ENCODE peak calls at places on chromosomes 6 and 20, in six cellular contexts. One of them, this sample, is unnamed.

GRCh38 chr6:146224449-146224848 is 195.6 kb downstream of the GRM1 start:
- DNase-seq in activated CD8-positive, alpha-beta T cell treated with anti-CD3 and anti-CD28 coated beads for 36 hours: no peak
- DNase-seq in cardiac muscle cell: peak
- DNase-seq in non-pigmented ciliary epithelial cell: no peak
- DNase-seq in naive thymus-derived CD8-positive, alpha-beta T cell: no peak
- DNase-seq in activated effector memory CD4-positive, alpha-beta T cell treated with anti-CD3 and anti-CD28 coated beads, Interleukin-2, amount 50 U/mL, for 16 hours: no peak
- DNase-seq in this sample: no peak

GRCh38 chr6:28000351-28001045 is 43.5 kb downstream of the OR2B6 start:
- DNase-seq in activated CD8-positive, alpha-beta T cell treated with anti-CD3 and anti-CD28 coated beads for 36 hours: no peak
- DNase-seq in cardiac muscle cell: no peak
- DNase-seq in non-pigmented ciliary epithelial cell: no peak
- DNase-seq in naive thymus-derived CD8-positive, alpha-beta T cell: no peak
- DNase-seq in activated effector memory CD4-positive, alpha-beta T cell treated with anti-CD3 and anti-CD28 coated beads, Interleukin-2, amount 50 U/mL, for 16 hours: no peak
- DNase-seq in this sample: no peak

GRCh38 chr6:34536251-34536958 is 19.7 kb downstream of the SPDEF start:
- DNase-seq in activated CD8-positive, alpha-beta T cell treated with anti-CD3 and anti-CD28 coated beads for 36 hours: no peak
- DNase-seq in cardiac muscle cell: no peak
- DNase-seq in non-pigmented ciliary epithelial cell: no peak
- DNase-seq in naive thymus-derived CD8-positive, alpha-beta T cell: no peak
- DNase-seq in activated effector memory CD4-positive, alpha-beta T cell treated with anti-CD3 and anti-CD28 coated beads, Interleukin-2, amount 50 U/mL, for 16 hours: no peak
- DNase-seq in this sample: no peak

GRCh38 chr6:128415387-128415786 is 105.0 kb downstream of the PTPRK start:
- DNase-seq in activated CD8-positive, alpha-beta T cell treated with anti-CD3 and anti-CD28 coated beads for 36 hours: no peak
- DNase-seq in cardiac muscle cell: no peak
- DNase-seq in non-pigmented ciliary epithelial cell: no peak
- DNase-seq in naive thymus-derived CD8-positive, alpha-beta T cell: no peak
- DNase-seq in activated effector memory CD4-positive, alpha-beta T cell treated with anti-CD3 and anti-CD28 coated beads, Interleukin-2, amount 50 U/mL, for 16 hours: no peak
- DNase-seq in this sample: no peak

GRCh38 chr6:48213076-48213788 is 102.2 kb upstream of the PTCHD4 start:
- DNase-seq in activated CD8-positive, alpha-beta T cell treated with anti-CD3 and anti-CD28 coated beads for 36 hours: no peak
- DNase-seq in cardiac muscle cell: no peak
- DNase-seq in non-pigmented ciliary epithelial cell: no peak
- DNase-seq in naive thymus-derived CD8-positive, alpha-beta T cell: no peak
- DNase-seq in activated effector memory CD4-positive, alpha-beta T cell treated with anti-CD3 and anti-CD28 coated beads, Interleukin-2, amount 50 U/mL, for 16 hours: no peak
- DNase-seq in this sample: no peak

GRCh38 chr6:1346556-1347186 is 34.8 kb downstream of the FOXQ1 start:
- DNase-seq in activated CD8-positive, alpha-beta T cell treated with anti-CD3 and anti-CD28 coated beads for 36 hours: no peak
- DNase-seq in cardiac muscle cell: no peak
- DNase-seq in non-pigmented ciliary epithelial cell: no peak
- DNase-seq in naive thymus-derived CD8-positive, alpha-beta T cell: no peak
- DNase-seq in activated effector memory CD4-positive, alpha-beta T cell treated with anti-CD3 and anti-CD28 coated beads, Interleukin-2, amount 50 U/mL, for 16 hours: no peak
- DNase-seq in this sample: no peak

GRCh38 chr6:53585208-53585903 is 40.5 kb upstream of the GCLC start:
- DNase-seq in activated CD8-positive, alpha-beta T cell treated with anti-CD3 and anti-CD28 coated beads for 36 hours: no peak
- DNase-seq in cardiac muscle cell: no peak
- DNase-seq in non-pigmented ciliary epithelial cell: no peak
- DNase-seq in naive thymus-derived CD8-positive, alpha-beta T cell: no peak
- DNase-seq in activated effector memory CD4-positive, alpha-beta T cell treated with anti-CD3 and anti-CD28 coated beads, Interleukin-2, amount 50 U/mL, for 16 hours: no peak
- DNase-seq in this sample: no peak

GRCh38 chr6:4610256-4610655 is 165.9 kb upstream of the CDYL start:
- DNase-seq in activated CD8-positive, alpha-beta T cell treated with anti-CD3 and anti-CD28 coated beads for 36 hours: no peak
- DNase-seq in cardiac muscle cell: no peak
- DNase-seq in non-pigmented ciliary epithelial cell: peak
- DNase-seq in naive thymus-derived CD8-positive, alpha-beta T cell: no peak
- DNase-seq in activated effector memory CD4-positive, alpha-beta T cell treated with anti-CD3 and anti-CD28 coated beads, Interleukin-2, amount 50 U/mL, for 16 hours: no peak
- DNase-seq in this sample: no peak

GRCh38 chr6:56244528-56245253 is 2.7 kb downstream of the COL21A1 start:
- DNase-seq in activated CD8-positive, alpha-beta T cell treated with anti-CD3 and anti-CD28 coated beads for 36 hours: no peak
- DNase-seq in cardiac muscle cell: no peak
- DNase-seq in non-pigmented ciliary epithelial cell: no peak
- DNase-seq in naive thymus-derived CD8-positive, alpha-beta T cell: no peak
- DNase-seq in activated effector memory CD4-positive, alpha-beta T cell treated with anti-CD3 and anti-CD28 coated beads, Interleukin-2, amount 50 U/mL, for 16 hours: no peak
- DNase-seq in this sample: no peak

GRCh38 chr6:109526905-109527628 is 44.0 kb upstream of the ZBTB24 start:
- DNase-seq in activated CD8-positive, alpha-beta T cell treated with anti-CD3 and anti-CD28 coated beads for 36 hours: peak
- DNase-seq in cardiac muscle cell: peak
- DNase-seq in non-pigmented ciliary epithelial cell: peak
- DNase-seq in naive thymus-derived CD8-positive, alpha-beta T cell: peak
- DNase-seq in activated effector memory CD4-positive, alpha-beta T cell treated with anti-CD3 and anti-CD28 coated beads, Interleukin-2, amount 50 U/mL, for 16 hours: peak
- DNase-seq in this sample: peak

GRCh38 chr6:38176797-38177751 is 357.5 kb downstream of the ZFAND3 start:
- DNase-seq in activated CD8-positive, alpha-beta T cell treated with anti-CD3 and anti-CD28 coated beads for 36 hours: no peak
- DNase-seq in cardiac muscle cell: no peak
- DNase-seq in non-pigmented ciliary epithelial cell: no peak
- DNase-seq in naive thymus-derived CD8-positive, alpha-beta T cell: no peak
- DNase-seq in activated effector memory CD4-positive, alpha-beta T cell treated with anti-CD3 and anti-CD28 coated beads, Interleukin-2, amount 50 U/mL, for 16 hours: peak
- DNase-seq in this sample: no peak

GRCh38 chr6:127952831-127953230 is 52.0 kb upstream of the THEMIS start:
- DNase-seq in activated CD8-positive, alpha-beta T cell treated with anti-CD3 and anti-CD28 coated beads for 36 hours: no peak
- DNase-seq in cardiac muscle cell: no peak
- DNase-seq in non-pigmented ciliary epithelial cell: no peak
- DNase-seq in naive thymus-derived CD8-positive, alpha-beta T cell: no peak
- DNase-seq in activated effector memory CD4-positive, alpha-beta T cell treated with anti-CD3 and anti-CD28 coated beads, Interleukin-2, amount 50 U/mL, for 16 hours: no peak
- DNase-seq in this sample: no peak

GRCh38 chr6:15763827-15764226 is 101.0 kb upstream of the DTNBP1 start:
- DNase-seq in activated CD8-positive, alpha-beta T cell treated with anti-CD3 and anti-CD28 coated beads for 36 hours: peak
- DNase-seq in cardiac muscle cell: peak
- DNase-seq in non-pigmented ciliary epithelial cell: no peak
- DNase-seq in naive thymus-derived CD8-positive, alpha-beta T cell: no peak
- DNase-seq in activated effector memory CD4-positive, alpha-beta T cell treated with anti-CD3 and anti-CD28 coated beads, Interleukin-2, amount 50 U/mL, for 16 hours: no peak
- DNase-seq in this sample: no peak

GRCh38 chr20:11124849-11125505 is 451.2 kb upstream of the JAG1 start:
- DNase-seq in activated CD8-positive, alpha-beta T cell treated with anti-CD3 and anti-CD28 coated beads for 36 hours: no peak
- DNase-seq in cardiac muscle cell: no peak
- DNase-seq in non-pigmented ciliary epithelial cell: no peak
- DNase-seq in naive thymus-derived CD8-positive, alpha-beta T cell: no peak
- DNase-seq in activated effector memory CD4-positive, alpha-beta T cell treated with anti-CD3 and anti-CD28 coated beads, Interleukin-2, amount 50 U/mL, for 16 hours: no peak
- DNase-seq in this sample: no peak

GRCh38 chr6:16436550-16436949 is 198.2 kb downstream of the GMPR start:
- DNase-seq in activated CD8-positive, alpha-beta T cell treated with anti-CD3 and anti-CD28 coated beads for 36 hours: peak
- DNase-seq in cardiac muscle cell: no peak
- DNase-seq in non-pigmented ciliary epithelial cell: no peak
- DNase-seq in naive thymus-derived CD8-positive, alpha-beta T cell: peak
- DNase-seq in activated effector memory CD4-positive, alpha-beta T cell treated with anti-CD3 and anti-CD28 coated beads, Interleukin-2, amount 50 U/mL, for 16 hours: peak
- DNase-seq in this sample: no peak

GRCh38 chr20:20207872-20208271 is 155.5 kb downstream of the CFAP61 start:
- DNase-seq in activated CD8-positive, alpha-beta T cell treated with anti-CD3 and anti-CD28 coated beads for 36 hours: no peak
- DNase-seq in cardiac muscle cell: no peak
- DNase-seq in non-pigmented ciliary epithelial cell: no peak
- DNase-seq in naive thymus-derived CD8-positive, alpha-beta T cell: no peak
- DNase-seq in activated effector memory CD4-positive, alpha-beta T cell treated with anti-CD3 and anti-CD28 coated beads, Interleukin-2, amount 50 U/mL, for 16 hours: no peak
- DNase-seq in this sample: no peak

GRCh38 chr6:14123331-14124105 is 5.9 kb downstream of the CD83 start:
- DNase-seq in activated CD8-positive, alpha-beta T cell treated with anti-CD3 and anti-CD28 coated beads for 36 hours: no peak
- DNase-seq in cardiac muscle cell: no peak
- DNase-seq in non-pigmented ciliary epithelial cell: no peak
- DNase-seq in naive thymus-derived CD8-positive, alpha-beta T cell: no peak
- DNase-seq in activated effector memory CD4-positive, alpha-beta T cell treated with anti-CD3 and anti-CD28 coated beads, Interleukin-2, amount 50 U/mL, for 16 hours: no peak
- DNase-seq in this sample: no peak

GRCh38 chr20:32052792-32053362 is 835 bp downstream of the HCK start:
- DNase-seq in activated CD8-positive, alpha-beta T cell treated with anti-CD3 and anti-CD28 coated beads for 36 hours: no peak
- DNase-seq in cardiac muscle cell: no peak
- DNase-seq in non-pigmented ciliary epithelial cell: no peak
- DNase-seq in naive thymus-derived CD8-positive, alpha-beta T cell: no peak
- DNase-seq in activated effector memory CD4-positive, alpha-beta T cell treated with anti-CD3 and anti-CD28 coated beads, Interleukin-2, amount 50 U/mL, for 16 hours: no peak
- DNase-seq in this sample: no peak

GRCh38 chr6:48817714-48818113 is 645.3 kb downstream of the MMUT start:
- DNase-seq in activated CD8-positive, alpha-beta T cell treated with anti-CD3 and anti-CD28 coated beads for 36 hours: no peak
- DNase-seq in cardiac muscle cell: no peak
- DNase-seq in non-pigmented ciliary epithelial cell: no peak
- DNase-seq in naive thymus-derived CD8-positive, alpha-beta T cell: no peak
- DNase-seq in activated effector memory CD4-positive, alpha-beta T cell treated with anti-CD3 and anti-CD28 coated beads, Interleukin-2, amount 50 U/mL, for 16 hours: no peak
- DNase-seq in this sample: no peak

GRCh38 chr6:125584468-125584939 is 164.9 kb upstream of the HEY2 start:
- DNase-seq in activated CD8-positive, alpha-beta T cell treated with anti-CD3 and anti-CD28 coated beads for 36 hours: no peak
- DNase-seq in cardiac muscle cell: peak
- DNase-seq in non-pigmented ciliary epithelial cell: peak
- DNase-seq in naive thymus-derived CD8-positive, alpha-beta T cell: no peak
- DNase-seq in activated effector memory CD4-positive, alpha-beta T cell treated with anti-CD3 and anti-CD28 coated beads, Interleukin-2, amount 50 U/mL, for 16 hours: no peak
- DNase-seq in this sample: no peak

GRCh38 chr6:145022199-145022782 is 713.0 kb downstream of the EPM2A start:
- DNase-seq in activated CD8-positive, alpha-beta T cell treated with anti-CD3 and anti-CD28 coated beads for 36 hours: no peak
- DNase-seq in cardiac muscle cell: no peak
- DNase-seq in non-pigmented ciliary epithelial cell: no peak
- DNase-seq in naive thymus-derived CD8-positive, alpha-beta T cell: no peak
- DNase-seq in activated effector memory CD4-positive, alpha-beta T cell treated with anti-CD3 and anti-CD28 coated beads, Interleukin-2, amount 50 U/mL, for 16 hours: no peak
- DNase-seq in this sample: no peak

GRCh38 chr20:54070187-54070987 is at the start of gene BCAS1:
- DNase-seq in activated CD8-positive, alpha-beta T cell treated with anti-CD3 and anti-CD28 coated beads for 36 hours: no peak
- DNase-seq in cardiac muscle cell: no peak
- DNase-seq in non-pigmented ciliary epithelial cell: no peak
- DNase-seq in naive thymus-derived CD8-positive, alpha-beta T cell: no peak
- DNase-seq in activated effector memory CD4-positive, alpha-beta T cell treated with anti-CD3 and anti-CD28 coated beads, Interleukin-2, amount 50 U/mL, for 16 hours: no peak
- DNase-seq in this sample: no peak

GRCh38 chr20:24321939-24322338 is 147.5 kb upstream of the SYNDIG1 start:
- DNase-seq in activated CD8-positive, alpha-beta T cell treated with anti-CD3 and anti-CD28 coated beads for 36 hours: no peak
- DNase-seq in cardiac muscle cell: no peak
- DNase-seq in non-pigmented ciliary epithelial cell: no peak
- DNase-seq in naive thymus-derived CD8-positive, alpha-beta T cell: no peak
- DNase-seq in activated effector memory CD4-positive, alpha-beta T cell treated with anti-CD3 and anti-CD28 coated beads, Interleukin-2, amount 50 U/mL, for 16 hours: no peak
- DNase-seq in this sample: no peak

GRCh38 chr6:1004885-1005635 is 306.8 kb upstream of the FOXQ1 start:
- DNase-seq in activated CD8-positive, alpha-beta T cell treated with anti-CD3 and anti-CD28 coated beads for 36 hours: no peak
- DNase-seq in cardiac muscle cell: no peak
- DNase-seq in non-pigmented ciliary epithelial cell: no peak
- DNase-seq in naive thymus-derived CD8-positive, alpha-beta T cell: no peak
- DNase-seq in activated effector memory CD4-positive, alpha-beta T cell treated with anti-CD3 and anti-CD28 coated beads, Interleukin-2, amount 50 U/mL, for 16 hours: no peak
- DNase-seq in this sample: no peak

GRCh38 chr6:72850040-72850439 is 228.2 kb downstream of the KCNQ5 start:
- DNase-seq in activated CD8-positive, alpha-beta T cell treated with anti-CD3 and anti-CD28 coated beads for 36 hours: no peak
- DNase-seq in cardiac muscle cell: no peak
- DNase-seq in non-pigmented ciliary epithelial cell: no peak
- DNase-seq in naive thymus-derived CD8-positive, alpha-beta T cell: no peak
- DNase-seq in activated effector memory CD4-positive, alpha-beta T cell treated with anti-CD3 and anti-CD28 coated beads, Interleukin-2, amount 50 U/mL, for 16 hours: no peak
- DNase-seq in this sample: no peak

GRCh38 chr20:36203861-36204260 is 32.4 kb upstream of the AAR2 start:
- DNase-seq in activated CD8-positive, alpha-beta T cell treated with anti-CD3 and anti-CD28 coated beads for 36 hours: no peak
- DNase-seq in cardiac muscle cell: no peak
- DNase-seq in non-pigmented ciliary epithelial cell: no peak
- DNase-seq in naive thymus-derived CD8-positive, alpha-beta T cell: no peak
- DNase-seq in activated effector memory CD4-positive, alpha-beta T cell treated with anti-CD3 and anti-CD28 coated beads, Interleukin-2, amount 50 U/mL, for 16 hours: no peak
- DNase-seq in this sample: no peak

GRCh38 chr6:158611039-158611438 is 33.5 kb downstream of the DYNLT1 start:
- DNase-seq in activated CD8-positive, alpha-beta T cell treated with anti-CD3 and anti-CD28 coated beads for 36 hours: no peak
- DNase-seq in cardiac muscle cell: no peak
- DNase-seq in non-pigmented ciliary epithelial cell: no peak
- DNase-seq in naive thymus-derived CD8-positive, alpha-beta T cell: no peak
- DNase-seq in activated effector memory CD4-positive, alpha-beta T cell treated with anti-CD3 and anti-CD28 coated beads, Interleukin-2, amount 50 U/mL, for 16 hours: no peak
- DNase-seq in this sample: no peak

GRCh38 chr6:134299236-134299635 is 18.7 kb downstream of the SGK1 start:
- DNase-seq in activated CD8-positive, alpha-beta T cell treated with anti-CD3 and anti-CD28 coated beads for 36 hours: no peak
- DNase-seq in cardiac muscle cell: no peak
- DNase-seq in non-pigmented ciliary epithelial cell: peak
- DNase-seq in naive thymus-derived CD8-positive, alpha-beta T cell: no peak
- DNase-seq in activated effector memory CD4-positive, alpha-beta T cell treated with anti-CD3 and anti-CD28 coated beads, Interleukin-2, amount 50 U/mL, for 16 hours: no peak
- DNase-seq in this sample: no peak

GRCh38 chr6:113564401-113565161 is 292.6 kb upstream of the MARCKS start:
- DNase-seq in activated CD8-positive, alpha-beta T cell treated with anti-CD3 and anti-CD28 coated beads for 36 hours: no peak
- DNase-seq in cardiac muscle cell: peak
- DNase-seq in non-pigmented ciliary epithelial cell: peak
- DNase-seq in naive thymus-derived CD8-positive, alpha-beta T cell: no peak
- DNase-seq in activated effector memory CD4-positive, alpha-beta T cell treated with anti-CD3 and anti-CD28 coated beads, Interleukin-2, amount 50 U/mL, for 16 hours: no peak
- DNase-seq in this sample: peak

GRCh38 chr6:162408805-162409535 is 318.6 kb downstream of the PRKN start:
- DNase-seq in activated CD8-positive, alpha-beta T cell treated with anti-CD3 and anti-CD28 coated beads for 36 hours: no peak
- DNase-seq in cardiac muscle cell: no peak
- DNase-seq in non-pigmented ciliary epithelial cell: no peak
- DNase-seq in naive thymus-derived CD8-positive, alpha-beta T cell: no peak
- DNase-seq in activated effector memory CD4-positive, alpha-beta T cell treated with anti-CD3 and anti-CD28 coated beads, Interleukin-2, amount 50 U/mL, for 16 hours: no peak
- DNase-seq in this sample: no peak

GRCh38 chr20:35947489-35947888 is 6.8 kb downstream of the SCAND1 start:
- DNase-seq in activated CD8-positive, alpha-beta T cell treated with anti-CD3 and anti-CD28 coated beads for 36 hours: peak
- DNase-seq in cardiac muscle cell: peak
- DNase-seq in non-pigmented ciliary epithelial cell: no peak
- DNase-seq in naive thymus-derived CD8-positive, alpha-beta T cell: peak
- DNase-seq in activated effector memory CD4-positive, alpha-beta T cell treated with anti-CD3 and anti-CD28 coated beads, Interleukin-2, amount 50 U/mL, for 16 hours: peak
- DNase-seq in this sample: no peak

GRCh38 chr6:106373502-106374239 is 13.2 kb downstream of the CRYBG1 start:
- DNase-seq in activated CD8-positive, alpha-beta T cell treated with anti-CD3 and anti-CD28 coated beads for 36 hours: peak
- DNase-seq in cardiac muscle cell: no peak
- DNase-seq in non-pigmented ciliary epithelial cell: no peak
- DNase-seq in naive thymus-derived CD8-positive, alpha-beta T cell: no peak
- DNase-seq in activated effector memory CD4-positive, alpha-beta T cell treated with anti-CD3 and anti-CD28 coated beads, Interleukin-2, amount 50 U/mL, for 16 hours: no peak
- DNase-seq in this sample: no peak

GRCh38 chr20:30286157-30286556 is 971.3 kb upstream of the DEFB115 start:
- DNase-seq in activated CD8-positive, alpha-beta T cell treated with anti-CD3 and anti-CD28 coated beads for 36 hours: no peak
- DNase-seq in cardiac muscle cell: no peak
- DNase-seq in non-pigmented ciliary epithelial cell: no peak
- DNase-seq in naive thymus-derived CD8-positive, alpha-beta T cell: no peak
- DNase-seq in activated effector memory CD4-positive, alpha-beta T cell treated with anti-CD3 and anti-CD28 coated beads, Interleukin-2, amount 50 U/mL, for 16 hours: no peak
- DNase-seq in this sample: no peak

GRCh38 chr20:58575776-58576589 is 60.8 kb upstream of the APCDD1L start:
- DNase-seq in activated CD8-positive, alpha-beta T cell treated with anti-CD3 and anti-CD28 coated beads for 36 hours: no peak
- DNase-seq in cardiac muscle cell: no peak
- DNase-seq in non-pigmented ciliary epithelial cell: no peak
- DNase-seq in naive thymus-derived CD8-positive, alpha-beta T cell: no peak
- DNase-seq in activated effector memory CD4-positive, alpha-beta T cell treated with anti-CD3 and anti-CD28 coated beads, Interleukin-2, amount 50 U/mL, for 16 hours: peak
- DNase-seq in this sample: no peak

GRCh38 chr20:34927736-34928135 is 27.9 kb downstream of the GSS start:
- DNase-seq in activated CD8-positive, alpha-beta T cell treated with anti-CD3 and anti-CD28 coated beads for 36 hours: no peak
- DNase-seq in cardiac muscle cell: no peak
- DNase-seq in non-pigmented ciliary epithelial cell: no peak
- DNase-seq in naive thymus-derived CD8-positive, alpha-beta T cell: no peak
- DNase-seq in activated effector memory CD4-positive, alpha-beta T cell treated with anti-CD3 and anti-CD28 coated beads, Interleukin-2, amount 50 U/mL, for 16 hours: no peak
- DNase-seq in this sample: no peak

This sample was measured in NCI-H1436 treated with DMSO at 0.1 percent for 48 hours.